ENCODE peak calls at places on chromosomes 11 and 22, in five cellular contexts. K is hepatic stellate cell, I is CMK, C is colonic mucosa, D is neural progenitor cell. L is an unnamed sample.

GRCh38 chr11:79437981-79438630 is 2.7 kb downstream of the TENM4 start:
- DNase-seq in C (peak; percentile 18), D (peak; percentile 50), K (peak; percentile 53), I (no peak), L (no peak)

GRCh38 chr11:114258696-114259095 is 37.5 kb upstream of the NNMT start:
- DNase-seq in K (no peak), I (no peak), D (no peak), C (no peak), L (no peak)

GRCh38 chr22:41229730-41230398 is 10.9 kb downstream of the CHADL start:
- DNase-seq in D (no peak), C (no peak), I (peak; percentile 50), K (no peak), L (no peak)

GRCh38 chr22:20021196-20022181 is 579 bp downstream of the TANGO2 start:
- DNase-seq in I (peak; percentile 31), K (peak; percentile 66), C (peak; percentile 47), D (peak; percentile 47), L (peak; percentile 51)

GRCh38 chr22:47213571-47214230 is 451.3 kb downstream of the TBC1D22A start:
- DNase-seq in C (peak; percentile 38), I (peak; percentile 5), K (no peak), D (peak; percentile 15), L (peak; percentile 63)

GRCh38 chr22:39932918-39933649 is 27.1 kb upstream of the TMA7B start:
- DNase-seq in D (peak; percentile 90), C (peak; percentile 60), K (no peak), I (no peak), L (no peak)

GRCh38 chr22:21970037-21970799 is 12.4 kb downstream of the TOP3B start:
- DNase-seq in I (no peak), K (no peak), D (no peak), C (no peak), L (no peak)

GRCh38 chr22:19579113-19579811 is 55.1 kb upstream of the CLDN5 start:
- DNase-seq in I (no peak), C (no peak), D (no peak), K (no peak), L (no peak)

GRCh38 chr11:1104411-1105182 is 29.9 kb downstream of the MUC2 start:
- DNase-seq in K (no peak), C (no peak), D (no peak), I (no peak), L (peak; percentile 27)

GRCh38 chr11:96326954-96327353 is 16.0 kb downstream of the MAML2 start:
- DNase-seq in K (no peak), C (no peak), I (no peak), D (no peak), L (no peak)

GRCh38 chr11:75470681-75471080 is 37.7 kb upstream of the KLHL35 start:
- DNase-seq in D (no peak), K (no peak), I (no peak), C (no peak), L (no peak)

GRCh38 chr11:43511959-43512358 is 153.2 kb downstream of the TTC17 start:
- DNase-seq in K (no peak), C (no peak), D (no peak), I (no peak), L (no peak)

GRCh38 chr11:72711141-72711540 is 36.9 kb upstream of the PDE2A start:
- DNase-seq in I (no peak), K (no peak), D (no peak), C (no peak), L (no peak)

GRCh38 chr11:78145511-78146030 is 6.1 kb upstream of the ALG8 start:
- DNase-seq in K (no peak), I (no peak), C (no peak), D (no peak), L (no peak)

GRCh38 chr11:2305140-2305861 is 3.5 kb downstream of the TSPAN32 start:
- DNase-seq in C (peak; percentile 89), D (peak; percentile 89), I (no peak), K (peak; percentile 83), L (peak; percentile 88)

GRCh38 chr22:49960967-49961600 is 512 bp downstream of the PIM3 start:
- DNase-seq in K (no peak), I (no peak), D (peak; percentile 56), C (peak; percentile 59), L (peak; percentile 77)

GRCh38 chr22:35900483-35901168 is 128.0 kb downstream of the RBFOX2 start:
- DNase-seq in K (peak; percentile 42), C (no peak), I (no peak), D (no peak), L (no peak)

GRCh38 chr22:20033045-20033706 is 12.3 kb downstream of the TANGO2 start:
- DNase-seq in D (no peak), I (no peak), K (no peak), C (no peak), L (peak; percentile 18)

GRCh38 chr11:123806249-123806648 is at the start of gene OR6M1:
- DNase-seq in C (no peak), D (no peak), K (no peak), I (no peak), L (no peak)

GRCh38 chr22:38135133-38135706 is 24.7 kb upstream of the BAIAP2L2 start:
- DNase-seq in K (peak; percentile 88), D (no peak), I (no peak), C (no peak), L (peak; percentile 12)

GRCh38 chr22:43412808-43413785 is 1.3 kb downstream of the MPPED1 start:
- DNase-seq in I (no peak), K (no peak), D (peak; percentile 48), C (no peak), L (peak; percentile 27)

GRCh38 chr11:119797736-119798135 is 68.7 kb upstream of the NECTIN1 start:
- DNase-seq in C (no peak), K (no peak), I (no peak), D (peak; percentile 77), L (no peak)

GRCh38 chr22:37198290-37199102 is 10.4 kb upstream of the C1QTNF6 start:
- DNase-seq in C (peak; percentile 95), K (peak; percentile 86), D (peak; percentile 88), I (peak; percentile 56), L (peak; percentile 96)

GRCh38 chr11:72229336-72229924 is 4.9 kb downstream of the INPPL1 start:
- DNase-seq in D (no peak), K (no peak), I (no peak), C (no peak), L (no peak)

GRCh38 chr11:45155058-45155551 is 8.7 kb downstream of the PRDM11 start:
- DNase-seq in D (no peak), C (peak; percentile 7), I (no peak), K (no peak), L (no peak)

GRCh38 chr11:134343646-134344045 is 11.9 kb downstream of the GLB1L2 start:
- DNase-seq in K (no peak), I (no peak), C (no peak), D (no peak), L (no peak)

GRCh38 chr11:36024716-36025115 is 80.9 kb downstream of the LDLRAD3 start:
- DNase-seq in C (no peak), I (no peak), K (no peak), D (no peak), L (no peak)

GRCh38 chr22:39311592-39312400 is 7.6 kb downstream of the RPL3 start:
- DNase-seq in C (no peak), I (peak; percentile 43), D (no peak), K (no peak), L (peak; percentile 50)

GRCh38 chr22:43848366-43849171 is 13.7 kb downstream of the SULT4A1 start:
- DNase-seq in D (peak; percentile 61), C (no peak), I (no peak), K (peak; percentile 43), L (no peak)

GRCh38 chr11:12165237-12165875 is 55.0 kb downstream of the MICAL2 start:
- DNase-seq in K (no peak), D (no peak), C (no peak), I (no peak), L (no peak)

GRCh38 chr11:102522332-102523207 is 8.0 kb downstream of the MMP7 start:
- DNase-seq in K (no peak), C (no peak), D (no peak), I (peak; percentile 14), L (no peak)

GRCh38 chr11:2196970-2197770 is 25.6 kb upstream of the TH start:
- DNase-seq in C (peak; percentile 76), D (peak; percentile 93), K (peak; percentile 83), I (no peak), L (peak; percentile 85)

GRCh38 chr11:29135504-29135903 is 881.3 kb downstream of the KCNA4 start:
- DNase-seq in D (no peak), I (no peak), K (peak; percentile 19), C (no peak), L (no peak)

GRCh38 chr11:64324692-64325469 is 7.0 kb downstream of the PRDX5 start:
- DNase-seq in K (no peak), D (no peak), C (no peak), I (no peak), L (no peak)

GRCh38 chr11:789951-790350 is at the start of gene CEND1:
- DNase-seq in C (no peak), D (peak; percentile 79), I (no peak), K (peak; percentile 80), L (peak; percentile 35)

L was measured in mucosa of descending colon.